ENCODE peak calls at places on chromosomes 13 and 19, in four cellular contexts. D is CD4-positive, alpha-beta T cell; R is psoas muscle; Z is H9. M is an unnamed sample.
A peak's percentile ranks its signal among the peaks of the same experiment; 100 is the strongest.

GRCh38 chr13:74555291-74556001 is 421.2 kb upstream of the KLF12 start:
- DNase-seq in Z (no peak), D (no peak), R (no peak), M (no peak)

GRCh38 chr19:18746393-18747167 is 44.5 kb downstream of the COMP start:
- DNase-seq in D (no peak), Z (peak; percentile 65), R (no peak), M (no peak)

GRCh38 chr19:28126499-28126898 is 1086.5 kb downstream of the UQCRFS1 start:
- DNase-seq in R (no peak), Z (no peak), D (no peak), M (no peak)

GRCh38 chr13:113045214-113046007 is 60.2 kb upstream of the F7 start:
- DNase-seq in D (no peak), R (no peak), Z (no peak), M (no peak)

GRCh38 chr19:39223703-39224279 is 19.7 kb upstream of the SYCN start:
- DNase-seq in Z (peak; percentile 56), R (no peak), D (no peak), M (no peak)

GRCh38 chr19:55206664-55207500 is 2.4 kb downstream of the PTPRH start:
- DNase-seq in R (peak; percentile 77), Z (peak; percentile 87), D (no peak), M (peak; percentile 63)

GRCh38 chr13:38900188-38900587 is 90.4 kb downstream of the STOML3 start:
- DNase-seq in R (no peak), Z (no peak), D (no peak), M (no peak)

GRCh38 chr13:44413095-44413494 is 39.5 kb downstream of the SERP2 start:
- DNase-seq in D (no peak), R (no peak), Z (no peak), M (no peak)

GRCh38 chr13:74129500-74130144 is 4.6 kb downstream of the KLF12 start:
- DNase-seq in Z (no peak), D (no peak), R (no peak), M (no peak)

GRCh38 chr19:4432918-4433506 is 24.6 kb downstream of the UBXN6 start:
- DNase-seq in Z (no peak), R (no peak), D (no peak), M (no peak)

GRCh38 chr13:62887046-62887445 is 1471.4 kb upstream of the PCDH20 start:
- DNase-seq in Z (no peak), R (no peak), D (no peak), M (no peak)

GRCh38 chr13:84605927-84606326 is 723.7 kb upstream of the SLITRK1 start:
- DNase-seq in R (no peak), Z (peak; percentile 66), D (no peak), M (no peak)

GRCh38 chr19:36638862-36639510 is 27.7 kb downstream of the ZNF461 start:
- DNase-seq in Z (no peak), D (no peak), R (no peak), M (no peak)

GRCh38 chr13:91747164-91747563 is 348.7 kb downstream of the GPC5 start:
- DNase-seq in R (no peak), Z (no peak), D (no peak), M (no peak)

GRCh38 chr19:33678796-33679195 is 57.0 kb downstream of the CHST8 start:
- DNase-seq in Z (no peak), D (peak; percentile 25), R (no peak), M (no peak)

GRCh38 chr13:31044658-31045620 is 112.5 kb downstream of the TEX26 start:
- DNase-seq in Z (no peak), R (no peak), D (no peak), M (no peak)

GRCh38 chr19:42293539-42293938 is 8.4 kb upstream of the PRR19 start:
- DNase-seq in D (no peak), Z (peak; percentile 60), R (no peak), M (no peak)

GRCh38 chr19:28537079-28537478 is 675.9 kb downstream of the UQCRFS1 start:
- DNase-seq in Z (no peak), R (no peak), D (no peak), M (no peak)

GRCh38 chr13:113672002-113672651 is 5.1 kb downstream of the GRK1 start:
- DNase-seq in R (peak; percentile 42), D (no peak), Z (no peak), M (peak; percentile 44)

GRCh38 chr13:99153219-99153618 is 47.4 kb upstream of the UBAC2 start:
- DNase-seq in Z (no peak), R (no peak), D (no peak), M (no peak)

GRCh38 chr19:15443838-15444237 is 5.9 kb downstream of the WIZ start:
- DNase-seq in Z (no peak), R (peak; percentile 88), D (no peak), M (no peak)

GRCh38 chr13:61148211-61148610 is 267.4 kb downstream of the PCDH20 start:
- DNase-seq in Z (no peak), D (no peak), R (no peak), M (no peak)

GRCh38 chr19:5155586-5156210 is 184.9 kb downstream of the PTPRS start:
- DNase-seq in R (no peak), D (no peak), Z (no peak), M (no peak)

GRCh38 chr13:29439601-29440381 is 155.7 kb downstream of the SLC7A1 start:
- DNase-seq in Z (no peak), D (no peak), R (no peak), M (no peak)

GRCh38 chr19:18171605-18172327 is 1.8 kb upstream of the IFI30 start:
- DNase-seq in Z (no peak), D (no peak), R (no peak), M (peak; percentile 66)

GRCh38 chr13:83065136-83065535 is 817.1 kb downstream of the SLITRK1 start:
- DNase-seq in Z (no peak), R (peak; percentile 75), D (no peak), M (no peak)

GRCh38 chr13:78020861-78021260 is 102.2 kb upstream of the EDNRB start:
- DNase-seq in Z (no peak), D (no peak), R (peak; percentile 44), M (no peak)

GRCh38 chr13:45849408-45849807 is 2.1 kb downstream of the SIAH3 start:
- DNase-seq in R (no peak), Z (no peak), D (no peak), M (no peak)

GRCh38 chr19:3605361-3605760 is 1.3 kb downstream of the TBXA2R start:
- DNase-seq in R (no peak), Z (no peak), D (no peak), M (no peak)

GRCh38 chr13:51494151-51494550 is 41.3 kb upstream of the INTS6 start:
- DNase-seq in R (no peak), D (no peak), Z (no peak), M (no peak)

GRCh38 chr19:2428027-2428690 is 773 bp upstream of the TIMM13 start:
- DNase-seq in Z (peak; percentile 77), D (no peak), R (peak; percentile 73), M (peak; percentile 65)

GRCh38 chr19:2427323-2428026 is at the start of gene TIMM13:
- DNase-seq in Z (peak; percentile 98), R (peak; percentile 99), D (peak; percentile 97), M (peak; percentile 98)

GRCh38 chr19:2424686-2425621 is 2.4 kb downstream of the TIMM13 start:
- DNase-seq in D (no peak), R (peak; percentile 79), Z (peak; percentile 81), M (no peak)

GRCh38 chr19:2425622-2426581 is 1.5 kb downstream of the TIMM13 start:
- DNase-seq in R (peak; percentile 55), D (no peak), Z (peak; percentile 39), M (no peak)

DNA sequence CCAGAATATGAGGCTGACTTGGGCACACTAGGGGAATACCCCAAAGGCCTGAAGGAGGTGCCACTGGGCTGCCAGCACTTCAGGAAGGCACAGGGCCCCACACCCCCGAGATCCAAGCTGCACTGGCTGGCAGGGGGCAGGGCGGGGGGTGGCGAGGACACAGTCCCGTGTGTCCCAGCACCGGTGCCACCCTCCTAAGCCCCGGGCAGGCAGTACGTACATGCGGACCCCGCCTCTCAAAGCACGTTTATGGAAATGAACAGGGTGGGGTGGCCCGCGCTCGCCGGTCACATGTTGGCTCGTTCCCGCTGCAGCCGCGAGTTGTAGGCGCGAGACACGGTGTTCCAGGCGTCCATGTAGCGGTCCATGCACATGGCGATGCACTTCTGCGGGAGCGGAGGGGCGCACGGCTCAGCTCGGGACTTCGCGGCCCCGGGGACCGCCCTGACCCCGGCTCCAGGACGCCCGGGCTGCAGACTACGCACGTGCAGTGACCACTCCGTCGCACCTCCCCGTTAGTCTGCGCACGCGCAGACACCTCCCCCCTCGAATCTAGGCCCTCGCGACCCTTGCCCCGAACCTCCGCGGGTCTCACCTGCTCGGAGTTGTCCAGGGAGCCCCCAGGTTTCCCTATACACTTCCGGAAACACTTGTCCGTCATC is 594 bp downstream of the TIMM13 start:
- DNase-seq in D (peak; percentile 42), Z (peak; percentile 70), R (peak; percentile 81), M (peak; percentile 62)
- TF ChIP-seq CTCF in D (no peak), Z (peak; percentile 25), R (no peak), M (no peak)

DNA sequence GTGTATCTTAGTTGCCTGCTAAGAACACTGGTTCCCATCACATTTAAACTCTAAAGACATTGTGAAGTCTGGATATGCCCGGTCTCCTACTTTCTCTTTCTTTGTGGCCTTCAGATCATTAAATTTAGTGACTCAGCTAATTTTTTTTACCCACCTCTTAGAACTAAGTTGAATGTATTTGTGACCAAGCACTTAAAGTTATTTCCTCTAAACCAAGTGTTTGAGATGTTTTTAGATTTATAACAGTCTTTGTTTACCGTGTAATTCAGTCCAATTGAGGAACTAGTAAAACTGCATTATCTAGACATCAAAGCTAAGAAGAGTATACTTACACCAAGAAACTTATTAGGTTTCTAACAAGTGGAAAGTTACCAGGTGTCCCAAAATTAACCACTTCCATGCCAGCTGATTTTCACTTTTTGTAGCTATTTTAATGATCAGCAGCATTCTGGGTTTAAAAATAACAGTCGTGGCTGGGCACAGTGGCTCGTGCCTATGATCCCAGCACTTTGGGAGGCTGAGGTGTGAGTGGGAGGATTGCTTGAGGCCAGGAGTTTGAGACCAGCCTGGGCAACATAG is 53.1 kb downstream of the ARHGAP35 start:
- DNase-seq in Z (no peak), R (no peak), D (no peak), M (no peak)
- H3K27ac ChIP-seq in Z (no peak overlapping the region), R (peak overlapping the region; percentile 47), D (no peak overlapping the region), M (peak overlapping the region; percentile 54)

GRCh38 chr19:49133621-49134454 is 14.5 kb downstream of the PPFIA3 start:
- DNase-seq in R (no peak), D (peak; percentile 69), Z (peak; percentile 90), M (peak; percentile 85)
- H3K27me3 ChIP-seq in R (no peaks in the 10 kb centered on the region), D (no peaks in the 10 kb centered on the region), Z (no peaks in the 10 kb centered on the region), M (no peaks in the 10 kb centered on the region)

GRCh38 chr13:94988654-94989053 is 276.3 kb upstream of the SOX21 start:
- DNase-seq in R (no peak), D (no peak), Z (peak; percentile 58), M (no peak)
- TF ChIP-seq CTCF in R (no peak), D (no peak), Z (peak; percentile 48), M (no peak)

GRCh38 chr13:37791699-37792098 is 77.9 kb downstream of the TRPC4 start:
- DNase-seq in Z (no peak), R (no peak), D (no peak), M (no peak)

DNA sequence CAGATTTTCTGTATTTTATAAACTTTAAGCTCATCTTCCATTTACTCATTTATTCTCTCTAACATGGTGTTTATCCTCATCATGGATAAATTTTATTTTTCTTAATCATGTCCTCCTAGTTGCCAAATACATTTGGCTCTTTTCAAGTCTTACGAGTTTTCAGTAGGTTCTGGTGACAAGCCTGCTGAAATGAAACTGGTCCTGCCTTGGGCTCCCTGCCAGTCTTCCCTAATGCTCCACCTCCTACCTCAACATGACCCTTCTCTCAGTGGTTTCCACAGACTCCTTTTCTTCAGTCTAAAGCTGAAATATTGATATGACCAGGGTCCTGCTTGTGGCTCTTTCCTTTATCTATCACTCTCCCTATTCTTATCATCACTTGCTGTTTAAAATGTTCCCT is 81.2 kb downstream of the TRPC4 start:
- DNase-seq in Z (no peak), R (no peak), D (no peak), M (no peak)
- H3K27ac ChIP-seq in Z (no peak overlapping the region), R (no peak overlapping the region), D (no peak overlapping the region), M (no peak overlapping the region)

M was measured in lower lobe of right lung.